ENCODE peak calls at places on chromosomes 2 and 18, in five cellular contexts. One of them, this sample, is unnamed.

GRCh38 chr2:172693529-172694185 is 42.0 kb upstream of the RAPGEF4 start:
- DNase-seq in NT2/D1: no peak
- DNase-seq in GM12878: no peak
- DNase-seq in HepG2: no peak
- DNase-seq in H1: no peak
- DNase-seq in this sample: no peak

GRCh38 chr2:239736358-239737143 is 288.6 kb downstream of the NDUFA10 start:
- DNase-seq in NT2/D1: no peak
- DNase-seq in GM12878: no peak
- DNase-seq in H1: no peak
- DNase-seq in HepG2: no peak
- DNase-seq in this sample: no peak

GRCh38 chr2:173793649-173794565 is 171.3 kb downstream of the SP3 start:
- DNase-seq in NT2/D1: no peak
- DNase-seq in GM12878: no peak
- DNase-seq in HepG2: no peak
- DNase-seq in H1: no peak
- DNase-seq in this sample: no peak

GRCh38 chr18:37270046-37270665 is 295.4 kb downstream of the CELF4 start:
- DNase-seq in HepG2: peak
- DNase-seq in GM12878: no peak
- DNase-seq in H1: no peak
- DNase-seq in NT2/D1: peak
- DNase-seq in this sample: peak

GRCh38 chr2:148959745-148960144 is 78.8 kb upstream of the LYPD6B start:
- DNase-seq in GM12878: no peak
- DNase-seq in HepG2: no peak
- DNase-seq in NT2/D1: no peak
- DNase-seq in H1: no peak
- DNase-seq in this sample: no peak

GRCh38 chr2:120470041-120470716 is 124.2 kb downstream of the INHBB start:
- DNase-seq in H1: no peak
- DNase-seq in NT2/D1: no peak
- DNase-seq in HepG2: peak
- DNase-seq in GM12878: no peak
- DNase-seq in this sample: no peak

GRCh38 chr18:32287249-32287648 is 97.4 kb downstream of the MEP1B start:
- DNase-seq in H1: no peak
- DNase-seq in NT2/D1: no peak
- DNase-seq in GM12878: no peak
- DNase-seq in HepG2: no peak
- DNase-seq in this sample: no peak

GRCh38 chr2:109016376-109016775 is 27.4 kb upstream of the EDAR start:
- DNase-seq in HepG2: no peak
- DNase-seq in H1: no peak
- DNase-seq in GM12878: no peak
- DNase-seq in NT2/D1: no peak
- DNase-seq in this sample: no peak

GRCh38 chr2:226798422-226799210 is 1.0 kb downstream of the IRS1 start:
- DNase-seq in H1: no peak
- DNase-seq in NT2/D1: no peak
- DNase-seq in HepG2: no peak
- DNase-seq in GM12878: no peak
- DNase-seq in this sample: no peak

GRCh38 chr2:54838585-54839035 is 115.1 kb downstream of the EML6 start:
- DNase-seq in GM12878: peak
- DNase-seq in NT2/D1: peak
- DNase-seq in H1: peak
- DNase-seq in HepG2: peak
- DNase-seq in this sample: peak

GRCh38 chr2:55052087-55053061 is 2.1 kb upstream of the RTN4 start:
- DNase-seq in NT2/D1: no peak
- DNase-seq in GM12878: no peak
- DNase-seq in HepG2: no peak
- DNase-seq in H1: no peak
- DNase-seq in this sample: no peak

GRCh38 chr2:46174559-46175170 is 122.5 kb upstream of the EPAS1 start:
- DNase-seq in H1: no peak
- DNase-seq in NT2/D1: no peak
- DNase-seq in HepG2: no peak
- DNase-seq in GM12878: no peak
- DNase-seq in this sample: no peak

GRCh38 chr2:187364696-187365095 is 83.4 kb downstream of the CALCRL start:
- DNase-seq in GM12878: no peak
- DNase-seq in NT2/D1: no peak
- DNase-seq in HepG2: no peak
- DNase-seq in H1: no peak
- DNase-seq in this sample: no peak

GRCh38 chr18:48264508-48264907 is 144.7 kb downstream of the ZBTB7C start:
- DNase-seq in NT2/D1: no peak
- DNase-seq in GM12878: no peak
- DNase-seq in HepG2: no peak
- DNase-seq in H1: no peak
- DNase-seq in this sample: no peak

GRCh38 chr2:84959045-84959493 is 11.9 kb upstream of the KCMF1 start:
- DNase-seq in GM12878: no peak
- DNase-seq in HepG2: no peak
- DNase-seq in NT2/D1: no peak
- DNase-seq in H1: no peak
- DNase-seq in this sample: no peak

GRCh38 chr2:234133004-234133403 is 82.5 kb downstream of the SPP2 start:
- DNase-seq in GM12878: no peak
- DNase-seq in NT2/D1: no peak
- DNase-seq in H1: no peak
- DNase-seq in HepG2: no peak
- DNase-seq in this sample: no peak
- TF ChIP-seq SUZ12 in GM12878: no peak
- TF ChIP-seq SUZ12 in NT2/D1: no peak
- TF ChIP-seq SUZ12 in H1: no peak
- TF ChIP-seq SUZ12 in HepG2: no peak
- TF ChIP-seq SUZ12 in this sample: no peak

GRCh38 chr18:46721331-46721730 is 35.5 kb downstream of the ST8SIA5 start:
- DNase-seq in HepG2: no peak
- DNase-seq in H1: no peak
- DNase-seq in GM12878: no peak
- DNase-seq in NT2/D1: no peak
- DNase-seq in this sample: no peak

GRCh38 chr18:46720092-46720491 is 36.8 kb downstream of the ST8SIA5 start:
- DNase-seq in H1: no peak
- DNase-seq in HepG2: no peak
- DNase-seq in NT2/D1: no peak
- DNase-seq in GM12878: no peak
- DNase-seq in this sample: no peak

GRCh38 chr18:46720521-46720920 is 36.3 kb downstream of the ST8SIA5 start:
- DNase-seq in H1: no peak
- DNase-seq in NT2/D1: no peak
- DNase-seq in HepG2: no peak
- DNase-seq in GM12878: no peak
- DNase-seq in this sample: no peak

GRCh38 chr18:46723856-46724415 is 32.9 kb downstream of the ST8SIA5 start:
- DNase-seq in HepG2: no peak
- DNase-seq in H1: no peak
- DNase-seq in GM12878: no peak
- DNase-seq in NT2/D1: no peak
- DNase-seq in this sample: no peak

GRCh38 chr18:46722051-46722450 is 34.8 kb downstream of the ST8SIA5 start:
- DNase-seq in GM12878: no peak
- DNase-seq in HepG2: no peak
- DNase-seq in NT2/D1: no peak
- DNase-seq in H1: no peak
- DNase-seq in this sample: no peak
- TF ChIP-seq SUZ12 in GM12878: no peak
- TF ChIP-seq SUZ12 in HepG2: no peak
- TF ChIP-seq SUZ12 in NT2/D1: no peak
- TF ChIP-seq SUZ12 in H1: no peak
- TF ChIP-seq SUZ12 in this sample: no peak

GRCh38 chr2:130912471-130912870 is 75.8 kb downstream of the ARHGEF4 start:
- DNase-seq in H1: no peak
- DNase-seq in NT2/D1: no peak
- DNase-seq in GM12878: no peak
- DNase-seq in HepG2: no peak
- DNase-seq in this sample: no peak

GRCh38 chr2:130911482-130911881 is 74.8 kb downstream of the ARHGEF4 start:
- DNase-seq in HepG2: no peak
- DNase-seq in GM12878: no peak
- DNase-seq in NT2/D1: no peak
- DNase-seq in H1: no peak
- DNase-seq in this sample: no peak

GRCh38 chr2:130913891-130914290 is 77.2 kb downstream of the ARHGEF4 start:
- DNase-seq in GM12878: no peak
- DNase-seq in NT2/D1: no peak
- DNase-seq in H1: no peak
- DNase-seq in HepG2: no peak
- DNase-seq in this sample: no peak

GRCh38 chr2:130910931-130911330 is 74.2 kb downstream of the ARHGEF4 start:
- DNase-seq in H1: no peak
- DNase-seq in NT2/D1: no peak
- DNase-seq in HepG2: no peak
- DNase-seq in GM12878: no peak
- DNase-seq in this sample: no peak

DNA sequence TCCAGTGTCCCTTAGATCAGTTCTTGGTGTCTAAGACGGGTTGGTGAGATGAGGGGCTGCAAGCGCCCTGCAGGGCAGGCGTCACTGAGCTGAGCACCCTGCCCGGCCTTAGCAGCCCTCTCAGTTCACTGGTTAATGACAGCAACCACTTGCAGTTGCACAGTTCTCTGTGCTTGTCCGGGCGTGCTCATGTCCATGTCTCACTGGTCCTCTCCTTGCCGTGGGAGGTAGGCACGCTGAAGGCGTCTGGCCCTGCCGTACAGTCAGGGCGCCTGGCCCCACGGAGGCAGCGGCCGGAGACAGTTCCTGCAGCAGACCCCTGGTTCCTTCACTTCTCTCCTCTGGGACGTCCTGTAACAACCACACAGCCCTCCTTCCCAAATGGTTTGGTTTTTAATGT is 75.3 kb downstream of the ARHGEF4 start:
- DNase-seq in H1: no peak
- DNase-seq in HepG2: no peak
- DNase-seq in NT2/D1: no peak
- DNase-seq in GM12878: no peak
- DNase-seq in this sample: no peak
- TF ChIP-seq SUZ12 in H1: no peak
- TF ChIP-seq SUZ12 in HepG2: no peak
- TF ChIP-seq SUZ12 in NT2/D1: no peak
- TF ChIP-seq SUZ12 in GM12878: no peak
- TF ChIP-seq SUZ12 in this sample: no peak

DNA sequence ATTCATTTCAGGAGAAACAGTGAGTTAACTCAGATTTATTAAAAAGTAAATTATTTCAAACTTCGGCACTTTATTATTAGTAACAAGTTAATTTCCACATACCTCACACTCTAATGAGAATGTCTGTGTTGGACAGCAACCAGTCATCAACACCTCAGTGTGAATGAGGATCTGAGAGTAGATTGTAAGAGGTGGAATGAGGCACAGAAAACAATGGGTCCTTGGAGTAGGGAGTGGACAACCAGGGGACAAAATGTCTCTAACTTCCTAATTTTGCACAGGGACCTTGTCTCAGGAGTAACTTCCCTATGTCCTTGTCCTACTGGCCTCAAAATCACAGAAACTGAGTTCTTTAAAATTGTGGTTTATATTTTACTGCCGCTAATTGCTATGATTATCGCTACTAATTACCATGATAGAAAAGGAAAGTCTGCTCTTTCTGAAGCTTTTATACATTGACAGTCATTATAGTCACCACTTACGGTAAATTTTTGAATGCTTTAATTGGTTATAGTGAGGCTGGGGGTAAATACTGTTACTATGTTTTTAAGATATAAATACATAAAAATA is 82.2 kb upstream of the LRPPRC start:
- DNase-seq in H1: no peak
- DNase-seq in GM12878: no peak
- DNase-seq in HepG2: no peak
- DNase-seq in NT2/D1: no peak
- DNase-seq in this sample: no peak
- TF ChIP-seq SUZ12 in H1: no peak
- TF ChIP-seq SUZ12 in GM12878: no peak
- TF ChIP-seq SUZ12 in HepG2: no peak
- TF ChIP-seq SUZ12 in NT2/D1: no peak
- TF ChIP-seq SUZ12 in this sample: no peak

GRCh38 chr2:219296142-219296541 is 13.1 kb downstream of the PTPRN start:
- DNase-seq in GM12878: no peak
- DNase-seq in NT2/D1: no peak
- DNase-seq in H1: no peak
- DNase-seq in HepG2: no peak
- DNase-seq in this sample: no peak

GRCh38 chr2:219296631-219297391 is 12.4 kb downstream of the PTPRN start:
- DNase-seq in H1: no peak
- DNase-seq in HepG2: no peak
- DNase-seq in NT2/D1: no peak
- DNase-seq in GM12878: no peak
- DNase-seq in this sample: no peak

GRCh38 chr2:219292616-219293015 is 13.4 kb downstream of the DNAJB2 start:
- DNase-seq in H1: no peak
- DNase-seq in NT2/D1: no peak
- DNase-seq in GM12878: no peak
- DNase-seq in HepG2: no peak
- DNase-seq in this sample: no peak

GRCh38 chr2:219293736-219294201 is 14.6 kb downstream of the DNAJB2 start:
- DNase-seq in H1: no peak
- DNase-seq in NT2/D1: no peak
- DNase-seq in GM12878: no peak
- DNase-seq in HepG2: no peak
- DNase-seq in this sample: no peak

GRCh38 chr2:219294356-219295351 is 14.5 kb downstream of the PTPRN start:
- DNase-seq in GM12878: peak
- DNase-seq in HepG2: peak
- DNase-seq in H1: peak
- DNase-seq in NT2/D1: peak
- DNase-seq in this sample: peak
- TF ChIP-seq SUZ12 in GM12878: no peak
- TF ChIP-seq SUZ12 in HepG2: no peak
- TF ChIP-seq SUZ12 in H1: peak
- TF ChIP-seq SUZ12 in NT2/D1: no peak
- TF ChIP-seq SUZ12 in this sample: no peak

GRCh38 chr2:233416706-233417105 is 62.4 kb downstream of the DGKD start:
- DNase-seq in GM12878: no peak
- DNase-seq in HepG2: no peak
- DNase-seq in H1: no peak
- DNase-seq in NT2/D1: no peak
- DNase-seq in this sample: no peak
- TF ChIP-seq SUZ12 in GM12878: no peak
- TF ChIP-seq SUZ12 in HepG2: no peak
- TF ChIP-seq SUZ12 in H1: no peak
- TF ChIP-seq SUZ12 in NT2/D1: no peak
- TF ChIP-seq SUZ12 in this sample: no peak

GRCh38 chr18:70332694-70333093 is 43.8 kb downstream of the SOCS6 start:
- DNase-seq in H1: no peak
- DNase-seq in NT2/D1: no peak
- DNase-seq in GM12878: no peak
- DNase-seq in HepG2: peak
- DNase-seq in this sample: no peak
- TF ChIP-seq SUZ12 in H1: no peak
- TF ChIP-seq SUZ12 in NT2/D1: no peak
- TF ChIP-seq SUZ12 in GM12878: no peak
- TF ChIP-seq SUZ12 in HepG2: no peak
- TF ChIP-seq SUZ12 in this sample: no peak